ENCODE peak calls at places on chromosome 4, in six cellular contexts. One of them, this sample, is unnamed.

GRCh38 chr4:20185103-20185502 is 66.6 kb upstream of the SLIT2 start:
- DNase-seq in naive thymus-derived CD4-positive, alpha-beta T cell: no peak
- DNase-seq in cardiac muscle cell: no peak
- DNase-seq in PC-9: no peak
- DNase-seq in fibroblast of mammary gland: no peak
- DNase-seq in NT2/D1: no peak
- DNase-seq in this sample: no peak

GRCh38 chr4:40261246-40262078 is 64.6 kb downstream of the RHOH start:
- DNase-seq in NT2/D1: no peak
- DNase-seq in fibroblast of mammary gland: no peak
- DNase-seq in naive thymus-derived CD4-positive, alpha-beta T cell: no peak
- DNase-seq in cardiac muscle cell: no peak
- DNase-seq in PC-9: no peak
- DNase-seq in this sample: no peak

GRCh38 chr4:72489267-72489666 is 79.8 kb downstream of the ADAMTS3 start:
- DNase-seq in naive thymus-derived CD4-positive, alpha-beta T cell: no peak
- DNase-seq in cardiac muscle cell: peak
- DNase-seq in PC-9: no peak
- DNase-seq in NT2/D1: no peak
- DNase-seq in fibroblast of mammary gland: peak
- DNase-seq in this sample: no peak

GRCh38 chr4:4627111-4627510 is 85.3 kb upstream of the STX18 start:
- DNase-seq in cardiac muscle cell: no peak
- DNase-seq in NT2/D1: no peak
- DNase-seq in PC-9: no peak
- DNase-seq in fibroblast of mammary gland: no peak
- DNase-seq in naive thymus-derived CD4-positive, alpha-beta T cell: no peak
- DNase-seq in this sample: peak

GRCh38 chr4:74933562-74934015 is 673 bp downstream of the PARM1 start:
- DNase-seq in naive thymus-derived CD4-positive, alpha-beta T cell: no peak
- DNase-seq in cardiac muscle cell: peak
- DNase-seq in NT2/D1: no peak
- DNase-seq in fibroblast of mammary gland: peak
- DNase-seq in PC-9: no peak
- DNase-seq in this sample: peak

GRCh38 chr4:152696764-152697250 is 17.0 kb upstream of the TMEM154 start:
- DNase-seq in PC-9: peak
- DNase-seq in naive thymus-derived CD4-positive, alpha-beta T cell: no peak
- DNase-seq in NT2/D1: no peak
- DNase-seq in cardiac muscle cell: peak
- DNase-seq in fibroblast of mammary gland: peak
- DNase-seq in this sample: no peak

GRCh38 chr4:20217521-20217920 is 34.2 kb upstream of the SLIT2 start:
- DNase-seq in NT2/D1: no peak
- DNase-seq in naive thymus-derived CD4-positive, alpha-beta T cell: no peak
- DNase-seq in fibroblast of mammary gland: peak
- DNase-seq in PC-9: no peak
- DNase-seq in cardiac muscle cell: no peak
- DNase-seq in this sample: no peak

GRCh38 chr4:83581411-83582288 is 45.7 kb downstream of the GPAT3 start:
- DNase-seq in NT2/D1: no peak
- DNase-seq in fibroblast of mammary gland: no peak
- DNase-seq in PC-9: no peak
- DNase-seq in naive thymus-derived CD4-positive, alpha-beta T cell: no peak
- DNase-seq in cardiac muscle cell: no peak
- DNase-seq in this sample: no peak

GRCh38 chr4:158807696-158808095 is 38.9 kb downstream of the FNIP2 start:
- DNase-seq in PC-9: no peak
- DNase-seq in fibroblast of mammary gland: no peak
- DNase-seq in cardiac muscle cell: no peak
- DNase-seq in NT2/D1: no peak
- DNase-seq in naive thymus-derived CD4-positive, alpha-beta T cell: no peak
- DNase-seq in this sample: no peak

GRCh38 chr4:142817442-142817841 is 28.7 kb downstream of the INPP4B start:
- DNase-seq in fibroblast of mammary gland: peak
- DNase-seq in NT2/D1: no peak
- DNase-seq in cardiac muscle cell: peak
- DNase-seq in PC-9: peak
- DNase-seq in naive thymus-derived CD4-positive, alpha-beta T cell: no peak
- DNase-seq in this sample: no peak

GRCh38 chr4:159042097-159042605 is 60.7 kb upstream of the RAPGEF2 start:
- DNase-seq in NT2/D1: no peak
- DNase-seq in cardiac muscle cell: peak
- DNase-seq in naive thymus-derived CD4-positive, alpha-beta T cell: no peak
- DNase-seq in PC-9: no peak
- DNase-seq in fibroblast of mammary gland: no peak
- DNase-seq in this sample: peak

GRCh38 chr4:15332377-15332776 is 95.5 kb upstream of the C1QTNF7 start:
- DNase-seq in NT2/D1: no peak
- DNase-seq in cardiac muscle cell: no peak
- DNase-seq in PC-9: no peak
- DNase-seq in naive thymus-derived CD4-positive, alpha-beta T cell: no peak
- DNase-seq in fibroblast of mammary gland: no peak
- DNase-seq in this sample: no peak

GRCh38 chr4:179843370-179843769 is 2399.8 kb upstream of the TENM3 start:
- DNase-seq in NT2/D1: no peak
- DNase-seq in naive thymus-derived CD4-positive, alpha-beta T cell: no peak
- DNase-seq in fibroblast of mammary gland: no peak
- DNase-seq in PC-9: no peak
- DNase-seq in cardiac muscle cell: no peak
- DNase-seq in this sample: no peak

GRCh38 chr4:137611998-137612700 is 79.9 kb upstream of the PCDH18 start:
- DNase-seq in naive thymus-derived CD4-positive, alpha-beta T cell: no peak
- DNase-seq in PC-9: no peak
- DNase-seq in cardiac muscle cell: no peak
- DNase-seq in NT2/D1: no peak
- DNase-seq in fibroblast of mammary gland: peak
- DNase-seq in this sample: no peak

GRCh38 chr4:113683143-113683542 is 78.4 kb downstream of the CAMK2D start:
- DNase-seq in cardiac muscle cell: no peak
- DNase-seq in naive thymus-derived CD4-positive, alpha-beta T cell: peak
- DNase-seq in NT2/D1: no peak
- DNase-seq in fibroblast of mammary gland: no peak
- DNase-seq in PC-9: no peak
- DNase-seq in this sample: no peak

GRCh38 chr4:88177981-88178632 is 19.7 kb upstream of the ABCG2 start:
- DNase-seq in fibroblast of mammary gland: peak
- DNase-seq in NT2/D1: peak
- DNase-seq in cardiac muscle cell: peak
- DNase-seq in PC-9: peak
- DNase-seq in naive thymus-derived CD4-positive, alpha-beta T cell: no peak
- DNase-seq in this sample: no peak

GRCh38 chr4:41881931-41882621 is 53.2 kb upstream of the TMEM33 start:
- DNase-seq in fibroblast of mammary gland: no peak
- DNase-seq in NT2/D1: no peak
- DNase-seq in naive thymus-derived CD4-positive, alpha-beta T cell: no peak
- DNase-seq in cardiac muscle cell: no peak
- DNase-seq in PC-9: no peak
- DNase-seq in this sample: peak

GRCh38 chr4:41879552-41879951 is 55.7 kb upstream of the TMEM33 start:
- DNase-seq in NT2/D1: no peak
- DNase-seq in cardiac muscle cell: no peak
- DNase-seq in PC-9: no peak
- DNase-seq in fibroblast of mammary gland: no peak
- DNase-seq in naive thymus-derived CD4-positive, alpha-beta T cell: no peak
- DNase-seq in this sample: no peak

GRCh38 chr4:41880840-41881831 is 54.1 kb upstream of the TMEM33 start:
- DNase-seq in NT2/D1: no peak
- DNase-seq in naive thymus-derived CD4-positive, alpha-beta T cell: no peak
- DNase-seq in cardiac muscle cell: no peak
- DNase-seq in PC-9: no peak
- DNase-seq in fibroblast of mammary gland: no peak
- DNase-seq in this sample: peak

GRCh38 chr4:41878991-41879491 is 56.2 kb upstream of the TMEM33 start:
- DNase-seq in NT2/D1: no peak
- DNase-seq in fibroblast of mammary gland: no peak
- DNase-seq in PC-9: no peak
- DNase-seq in cardiac muscle cell: no peak
- DNase-seq in naive thymus-derived CD4-positive, alpha-beta T cell: no peak
- DNase-seq in this sample: peak

DNA sequence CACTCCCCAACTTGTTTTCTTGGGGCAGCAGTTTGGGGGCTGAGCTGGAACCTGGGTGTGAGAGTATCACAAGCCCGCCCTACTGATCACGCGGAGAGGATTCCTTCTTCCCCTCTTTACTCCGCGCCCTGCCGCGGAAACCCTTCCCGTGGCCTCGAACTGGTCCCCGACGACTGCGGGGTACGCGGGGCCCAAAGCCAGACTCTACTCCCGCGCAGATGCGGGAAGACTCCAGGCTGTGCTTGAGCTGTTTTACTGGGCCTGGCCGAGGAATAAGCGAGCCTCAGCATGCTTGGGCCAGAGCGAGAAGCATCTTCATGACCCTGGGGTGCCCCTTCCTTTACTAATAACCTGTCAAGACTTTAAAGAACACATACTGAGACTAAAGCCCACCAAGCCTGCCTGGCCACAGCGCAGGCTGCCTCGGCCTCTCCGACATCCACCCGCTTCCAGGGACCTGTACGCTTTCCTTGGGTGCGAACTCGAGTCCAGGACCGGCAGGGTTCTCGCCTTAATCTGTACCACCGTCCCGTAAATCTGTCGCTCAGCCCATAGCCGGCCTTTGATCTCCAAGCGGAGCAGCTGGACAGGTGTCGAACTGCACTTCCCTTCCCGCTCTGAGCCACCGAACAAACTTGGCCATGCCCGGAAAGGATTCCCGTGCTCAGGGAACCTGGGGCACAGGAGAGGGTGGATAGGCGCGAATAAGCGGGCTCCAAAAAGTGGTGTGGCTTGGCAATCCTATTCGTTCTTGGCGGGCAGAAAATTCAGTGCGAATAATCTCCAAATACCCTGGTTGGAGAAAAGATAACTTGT is 55.0 kb upstream of the TMEM33 start:
- DNase-seq in NT2/D1: no peak
- DNase-seq in naive thymus-derived CD4-positive, alpha-beta T cell: no peak
- DNase-seq in PC-9: no peak
- DNase-seq in fibroblast of mammary gland: no peak
- DNase-seq in cardiac muscle cell: no peak
- DNase-seq in this sample: no peak
- H3K4me3 ChIP-seq in NT2/D1: no peak
- H3K4me3 ChIP-seq in naive thymus-derived CD4-positive, alpha-beta T cell: no peak
- H3K4me3 ChIP-seq in PC-9: no peak
- H3K4me3 ChIP-seq in fibroblast of mammary gland: no peak
- H3K4me3 ChIP-seq in cardiac muscle cell: no peak
- H3K4me3 ChIP-seq in this sample: peak

DNA sequence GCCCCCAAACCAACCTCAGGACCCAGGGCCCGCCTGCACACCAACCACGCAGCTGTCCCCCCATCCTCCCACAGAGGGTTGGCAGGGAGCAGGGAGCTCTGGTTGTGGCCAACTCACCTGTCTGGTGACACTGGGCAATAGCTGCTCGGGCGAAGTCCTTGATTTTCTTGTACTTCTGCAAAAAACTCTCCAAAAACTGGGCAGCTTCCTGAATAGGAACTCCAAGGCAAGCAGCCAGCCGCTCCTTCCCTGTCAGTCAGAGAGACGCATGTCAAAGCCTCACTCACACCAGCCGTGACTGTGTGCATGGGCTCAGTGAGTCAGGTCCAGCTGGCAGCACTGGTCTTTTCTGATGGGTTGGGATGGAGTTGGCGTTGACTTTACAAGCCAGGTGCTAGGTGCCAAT is 26.4 kb downstream of the NAT8L start:
- DNase-seq in PC-9: no peak
- DNase-seq in cardiac muscle cell: no peak
- DNase-seq in fibroblast of mammary gland: no peak
- DNase-seq in naive thymus-derived CD4-positive, alpha-beta T cell: no peak
- DNase-seq in NT2/D1: no peak
- DNase-seq in this sample: no peak
- H3K4me3 ChIP-seq in PC-9: no peak
- H3K4me3 ChIP-seq in cardiac muscle cell: no peak
- H3K4me3 ChIP-seq in fibroblast of mammary gland: no peak
- H3K4me3 ChIP-seq in naive thymus-derived CD4-positive, alpha-beta T cell: no peak
- H3K4me3 ChIP-seq in NT2/D1: no peak
- H3K4me3 ChIP-seq in this sample: no peak

GRCh38 chr4:5798447-5798846 is 87.4 kb downstream of the EVC start:
- DNase-seq in PC-9: no peak
- DNase-seq in cardiac muscle cell: peak
- DNase-seq in fibroblast of mammary gland: peak
- DNase-seq in NT2/D1: no peak
- DNase-seq in naive thymus-derived CD4-positive, alpha-beta T cell: no peak
- DNase-seq in this sample: peak
- H3K4me3 ChIP-seq in PC-9: no peak
- H3K4me3 ChIP-seq in cardiac muscle cell: no peak
- H3K4me3 ChIP-seq in fibroblast of mammary gland: no peak
- H3K4me3 ChIP-seq in NT2/D1: no peak
- H3K4me3 ChIP-seq in naive thymus-derived CD4-positive, alpha-beta T cell: no peak
- H3K4me3 ChIP-seq in this sample: no peak

GRCh38 chr4:18938343-18939109 is 917.0 kb upstream of the LCORL start:
- DNase-seq in PC-9: no peak
- DNase-seq in naive thymus-derived CD4-positive, alpha-beta T cell: no peak
- DNase-seq in cardiac muscle cell: no peak
- DNase-seq in fibroblast of mammary gland: no peak
- DNase-seq in NT2/D1: no peak
- DNase-seq in this sample: no peak

GRCh38 chr4:18934197-18934596 is 912.6 kb upstream of the LCORL start:
- DNase-seq in cardiac muscle cell: no peak
- DNase-seq in PC-9: no peak
- DNase-seq in fibroblast of mammary gland: peak
- DNase-seq in NT2/D1: no peak
- DNase-seq in naive thymus-derived CD4-positive, alpha-beta T cell: no peak
- DNase-seq in this sample: no peak

GRCh38 chr4:18935956-18936355 is 914.4 kb upstream of the LCORL start:
- DNase-seq in naive thymus-derived CD4-positive, alpha-beta T cell: no peak
- DNase-seq in PC-9: no peak
- DNase-seq in cardiac muscle cell: peak
- DNase-seq in fibroblast of mammary gland: no peak
- DNase-seq in NT2/D1: no peak
- DNase-seq in this sample: no peak

GRCh38 chr4:18937080-18937479 is 915.5 kb upstream of the LCORL start:
- DNase-seq in naive thymus-derived CD4-positive, alpha-beta T cell: no peak
- DNase-seq in cardiac muscle cell: no peak
- DNase-seq in NT2/D1: no peak
- DNase-seq in fibroblast of mammary gland: no peak
- DNase-seq in PC-9: no peak
- DNase-seq in this sample: no peak

GRCh38 chr4:18937746-18938145 is 916.2 kb upstream of the LCORL start:
- DNase-seq in PC-9: no peak
- DNase-seq in naive thymus-derived CD4-positive, alpha-beta T cell: no peak
- DNase-seq in cardiac muscle cell: no peak
- DNase-seq in fibroblast of mammary gland: no peak
- DNase-seq in NT2/D1: no peak
- DNase-seq in this sample: no peak
- H3K4me3 ChIP-seq in PC-9: no peak
- H3K4me3 ChIP-seq in naive thymus-derived CD4-positive, alpha-beta T cell: no peak
- H3K4me3 ChIP-seq in cardiac muscle cell: no peak
- H3K4me3 ChIP-seq in fibroblast of mammary gland: no peak
- H3K4me3 ChIP-seq in NT2/D1: no peak
- H3K4me3 ChIP-seq in this sample: no peak

DNA sequence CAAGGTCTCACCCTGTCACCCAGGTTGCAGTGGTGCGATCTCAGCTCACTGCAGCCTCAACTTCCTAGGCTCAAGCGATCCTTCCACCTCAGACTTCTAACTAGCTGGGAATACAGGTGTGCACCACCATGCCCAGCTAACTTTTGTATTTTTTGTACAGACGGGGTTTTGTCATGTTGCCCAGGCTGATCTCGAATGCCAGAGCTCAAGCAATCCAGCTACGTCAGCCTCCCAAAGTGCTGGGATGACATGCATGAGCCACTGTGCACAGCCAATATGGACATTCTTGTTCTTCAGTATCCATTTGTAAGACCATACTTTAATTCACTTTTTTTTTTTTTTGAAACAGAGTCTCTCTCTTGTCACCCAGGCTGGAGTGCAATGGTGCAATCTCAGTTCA is 3.5 kb upstream of the CCNI start:
- DNase-seq in cardiac muscle cell: no peak
- DNase-seq in NT2/D1: no peak
- DNase-seq in PC-9: no peak
- DNase-seq in naive thymus-derived CD4-positive, alpha-beta T cell: no peak
- DNase-seq in fibroblast of mammary gland: no peak
- DNase-seq in this sample: no peak
- H3K4me3 ChIP-seq in cardiac muscle cell: no peak
- H3K4me3 ChIP-seq in NT2/D1: no peak
- H3K4me3 ChIP-seq in PC-9: no peak
- H3K4me3 ChIP-seq in naive thymus-derived CD4-positive, alpha-beta T cell: no peak
- H3K4me3 ChIP-seq in fibroblast of mammary gland: no peak
- H3K4me3 ChIP-seq in this sample: no peak